ENCODE peak calls at places on chromosomes 11 and 22, in six cellular contexts. One of them, this sample, is unnamed.

GRCh38 chr11:15705886-15706285 is 591.2 kb downstream of the INSC start:
- DNase-seq in endodermal cell: no peak
- DNase-seq in fibroblast of lung: no peak
- DNase-seq in kidney: no peak
- DNase-seq in trophoblast cell: no peak
- DNase-seq in endothelial cell of umbilical vein: no peak
- DNase-seq in this sample: no peak

GRCh38 chr11:15289718-15290117 is 175.0 kb downstream of the INSC start:
- DNase-seq in endodermal cell: no peak
- DNase-seq in fibroblast of lung: no peak
- DNase-seq in kidney: no peak
- DNase-seq in trophoblast cell: no peak
- DNase-seq in endothelial cell of umbilical vein: no peak
- DNase-seq in this sample: no peak

GRCh38 chr11:117273550-117274289 is 17.4 kb upstream of the BACE1-AS start:
- DNase-seq in endodermal cell: no peak
- DNase-seq in fibroblast of lung: peak
- DNase-seq in kidney: no peak
- DNase-seq in trophoblast cell: no peak
- DNase-seq in endothelial cell of umbilical vein: no peak
- DNase-seq in this sample: no peak

GRCh38 chr11:103222801-103223200 is 113.6 kb downstream of the DYNC2H1 start:
- DNase-seq in endodermal cell: no peak
- DNase-seq in fibroblast of lung: peak
- DNase-seq in kidney: no peak
- DNase-seq in trophoblast cell: no peak
- DNase-seq in endothelial cell of umbilical vein: no peak
- DNase-seq in this sample: no peak

GRCh38 chr11:15793032-15793996 is 563.0 kb downstream of the SOX6 start:
- DNase-seq in endodermal cell: no peak
- DNase-seq in fibroblast of lung: peak
- DNase-seq in kidney: no peak
- DNase-seq in trophoblast cell: peak
- DNase-seq in endothelial cell of umbilical vein: peak
- DNase-seq in this sample: no peak

GRCh38 chr11:86360775-86361395 is 13.8 kb upstream of the CCDC81 start:
- DNase-seq in endodermal cell: no peak
- DNase-seq in fibroblast of lung: peak
- DNase-seq in kidney: no peak
- DNase-seq in trophoblast cell: peak
- DNase-seq in endothelial cell of umbilical vein: peak
- DNase-seq in this sample: no peak

GRCh38 chr11:69639843-69640242 is 1.1 kb upstream of the CCND1 start:
- DNase-seq in endodermal cell: no peak
- DNase-seq in fibroblast of lung: no peak
- DNase-seq in kidney: no peak
- DNase-seq in trophoblast cell: no peak
- DNase-seq in endothelial cell of umbilical vein: no peak
- DNase-seq in this sample: no peak

GRCh38 chr11:77198440-77198849 is 70.4 kb downstream of the MYO7A start:
- DNase-seq in endodermal cell: peak
- DNase-seq in fibroblast of lung: no peak
- DNase-seq in kidney: peak
- DNase-seq in trophoblast cell: peak
- DNase-seq in endothelial cell of umbilical vein: peak
- DNase-seq in this sample: no peak

GRCh38 chr11:1928038-1928890 is 8.8 kb downstream of the TNNT3 start:
- DNase-seq in endodermal cell: no peak
- DNase-seq in fibroblast of lung: no peak
- DNase-seq in kidney: peak
- DNase-seq in trophoblast cell: no peak
- DNase-seq in endothelial cell of umbilical vein: no peak
- DNase-seq in this sample: no peak

GRCh38 chr11:120302001-120302805 is 22.9 kb upstream of the TLCD5 start:
- DNase-seq in endodermal cell: peak
- DNase-seq in fibroblast of lung: no peak
- DNase-seq in kidney: peak
- DNase-seq in trophoblast cell: peak
- DNase-seq in endothelial cell of umbilical vein: no peak
- DNase-seq in this sample: no peak

GRCh38 chr11:95035316-95035715 is 10.3 kb downstream of the KDM4E start:
- DNase-seq in endodermal cell: no peak
- DNase-seq in fibroblast of lung: no peak
- DNase-seq in kidney: no peak
- DNase-seq in trophoblast cell: no peak
- DNase-seq in endothelial cell of umbilical vein: no peak
- DNase-seq in this sample: no peak

GRCh38 chr22:42892571-42893316 is 35.7 kb upstream of the ARFGAP3 start:
- DNase-seq in endodermal cell: no peak
- DNase-seq in fibroblast of lung: no peak
- DNase-seq in kidney: no peak
- DNase-seq in trophoblast cell: no peak
- DNase-seq in endothelial cell of umbilical vein: no peak
- DNase-seq in this sample: no peak

DNA sequence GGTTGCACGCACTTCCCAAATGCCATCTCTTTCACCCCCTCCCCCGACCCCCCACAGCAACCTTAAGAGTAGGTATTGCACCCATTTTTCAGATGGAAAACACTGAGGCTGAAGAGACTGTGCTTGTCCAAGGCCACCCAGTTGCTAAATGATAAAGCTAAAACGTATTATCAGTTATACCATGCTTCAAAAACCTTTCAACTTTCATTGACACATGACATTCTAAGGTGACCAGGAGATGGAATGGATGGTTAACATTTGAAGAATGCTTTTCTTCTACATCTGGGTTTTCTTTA is 4.0 kb downstream of the TIMP3 start:
- DNase-seq in endodermal cell: no peak
- DNase-seq in fibroblast of lung: no peak
- DNase-seq in kidney: no peak
- DNase-seq in trophoblast cell: peak
- DNase-seq in endothelial cell of umbilical vein: no peak
- DNase-seq in this sample: no peak
- H3K27ac ChIP-seq in endodermal cell: no peak
- H3K27ac ChIP-seq in fibroblast of lung: no peak
- H3K27ac ChIP-seq in kidney: no peak
- H3K27ac ChIP-seq in trophoblast cell: no peak
- H3K27ac ChIP-seq in endothelial cell of umbilical vein: no peak
- H3K27ac ChIP-seq in this sample: no peak

DNA sequence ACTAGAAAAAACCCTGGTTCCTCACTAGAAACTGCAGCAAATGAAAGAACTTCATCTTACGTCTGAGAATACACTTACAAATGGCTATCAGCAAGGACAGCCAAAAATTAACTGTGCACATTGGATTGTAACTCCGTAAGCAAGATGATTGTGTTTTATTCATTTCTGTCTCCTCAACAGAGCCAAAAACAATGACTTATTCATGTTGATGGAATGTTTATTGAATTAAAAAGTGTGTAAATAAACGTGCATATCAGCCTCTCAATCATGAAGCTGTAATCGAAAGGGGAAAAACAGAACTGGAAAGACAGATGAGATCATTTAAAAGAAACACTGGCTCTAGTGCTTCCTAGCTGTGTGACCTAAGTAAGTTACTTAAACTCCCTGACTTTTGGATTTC is 307.5 kb upstream of the ZC3H12C start:
- DNase-seq in endodermal cell: no peak
- DNase-seq in fibroblast of lung: peak
- DNase-seq in kidney: no peak
- DNase-seq in trophoblast cell: no peak
- DNase-seq in endothelial cell of umbilical vein: no peak
- DNase-seq in this sample: no peak
- H3K9ac ChIP-seq in endodermal cell: no peak
- H3K9ac ChIP-seq in fibroblast of lung: no peak
- H3K9ac ChIP-seq in kidney: no peak
- H3K9ac ChIP-seq in trophoblast cell: no peak
- H3K9ac ChIP-seq in endothelial cell of umbilical vein: no peak
- H3K9ac ChIP-seq in this sample: no peak

GRCh38 chr22:24101966-24102365 is 79.3 kb upstream of the SUSD2 start:
- DNase-seq in endodermal cell: no peak
- DNase-seq in fibroblast of lung: no peak
- DNase-seq in kidney: peak
- DNase-seq in trophoblast cell: peak
- DNase-seq in endothelial cell of umbilical vein: no peak
- DNase-seq in this sample: no peak
- H3K27ac ChIP-seq in endodermal cell: no peak
- H3K27ac ChIP-seq in fibroblast of lung: no peak
- H3K27ac ChIP-seq in kidney: no peak
- H3K27ac ChIP-seq in trophoblast cell: no peak
- H3K27ac ChIP-seq in endothelial cell of umbilical vein: no peak
- H3K27ac ChIP-seq in this sample: no peak

DNA sequence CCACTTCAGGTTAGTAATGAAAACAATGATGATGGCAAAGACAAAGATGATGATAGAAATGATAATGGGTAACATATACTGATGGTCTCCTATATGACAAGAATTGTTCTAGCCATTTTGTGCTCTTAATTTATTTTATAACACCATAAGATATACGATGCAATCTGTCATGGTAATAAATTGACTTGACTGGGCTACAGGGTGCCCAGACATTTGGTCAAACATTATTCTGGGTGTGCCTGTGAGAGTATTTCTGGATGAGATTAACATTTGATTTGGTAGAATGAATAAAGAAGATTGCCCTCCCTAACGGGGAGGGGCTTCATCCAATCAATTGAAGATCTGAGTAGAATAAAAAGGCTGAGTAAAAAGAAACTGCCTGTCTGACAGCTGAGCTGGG is 237.3 kb downstream of the LARGE1 start:
- DNase-seq in endodermal cell: no peak
- DNase-seq in fibroblast of lung: no peak
- DNase-seq in kidney: no peak
- DNase-seq in trophoblast cell: no peak
- DNase-seq in endothelial cell of umbilical vein: no peak
- DNase-seq in this sample: no peak
- H3K9ac ChIP-seq in endodermal cell: no peak
- H3K9ac ChIP-seq in fibroblast of lung: no peak
- H3K9ac ChIP-seq in kidney: no peak
- H3K9ac ChIP-seq in trophoblast cell: no peak
- H3K9ac ChIP-seq in endothelial cell of umbilical vein: no peak
- H3K9ac ChIP-seq in this sample: no peak

GRCh38 chr11:33044281-33044680 is 4.9 kb downstream of the TCP11L1 start:
- DNase-seq in endodermal cell: no peak
- DNase-seq in fibroblast of lung: peak
- DNase-seq in kidney: no peak
- DNase-seq in trophoblast cell: peak
- DNase-seq in endothelial cell of umbilical vein: no peak
- DNase-seq in this sample: no peak
- H3K27ac ChIP-seq in endodermal cell: no peak
- H3K27ac ChIP-seq in fibroblast of lung: no peak
- H3K27ac ChIP-seq in kidney: no peak
- H3K27ac ChIP-seq in trophoblast cell: no peak
- H3K27ac ChIP-seq in endothelial cell of umbilical vein: no peak
- H3K27ac ChIP-seq in this sample: peak

GRCh38 chr11:64934765-64935633 is 694 bp downstream of the GPHA2 start:
- DNase-seq in endodermal cell: peak
- DNase-seq in fibroblast of lung: no peak
- DNase-seq in kidney: no peak
- DNase-seq in trophoblast cell: peak
- DNase-seq in endothelial cell of umbilical vein: no peak
- DNase-seq in this sample: no peak

GRCh38 chr11:64935634-64936081 is at the start of gene GPHA2:
- DNase-seq in endodermal cell: peak
- DNase-seq in fibroblast of lung: no peak
- DNase-seq in kidney: no peak
- DNase-seq in trophoblast cell: peak
- DNase-seq in endothelial cell of umbilical vein: no peak
- DNase-seq in this sample: no peak

GRCh38 chr11:64933213-64933934 is 2.3 kb downstream of the GPHA2 start:
- DNase-seq in endodermal cell: no peak
- DNase-seq in fibroblast of lung: no peak
- DNase-seq in kidney: no peak
- DNase-seq in trophoblast cell: no peak
- DNase-seq in endothelial cell of umbilical vein: no peak
- DNase-seq in this sample: no peak

GRCh38 chr11:64932324-64932723 is 3.4 kb downstream of the GPHA2 start:
- DNase-seq in endodermal cell: no peak
- DNase-seq in fibroblast of lung: no peak
- DNase-seq in kidney: no peak
- DNase-seq in trophoblast cell: no peak
- DNase-seq in endothelial cell of umbilical vein: no peak
- DNase-seq in this sample: no peak

GRCh38 chr11:64933935-64934693 is 1.6 kb downstream of the GPHA2 start:
- DNase-seq in endodermal cell: peak
- DNase-seq in fibroblast of lung: no peak
- DNase-seq in kidney: no peak
- DNase-seq in trophoblast cell: no peak
- DNase-seq in endothelial cell of umbilical vein: no peak
- DNase-seq in this sample: no peak
- H3K9ac ChIP-seq in endodermal cell: no peak
- H3K9ac ChIP-seq in fibroblast of lung: no peak
- H3K9ac ChIP-seq in kidney: no peak
- H3K9ac ChIP-seq in trophoblast cell: no peak
- H3K9ac ChIP-seq in endothelial cell of umbilical vein: no peak
- H3K9ac ChIP-seq in this sample: no peak

This sample was measured in SK-N-MC.